ENCODE peak calls at places on chromosomes 16 and 17, in four cellular contexts. B is lower lobe of right lung, U is tibial artery, J is RWPE1. C is an unnamed sample.

GRCh38 chr16:50731130-50731988 is 10.5 kb upstream of the CYLD start:
- DNase-seq in J (no peak), B (no peak), U (peak; percentile 54), C (no peak)

GRCh38 chr17:49031965-49032928 is 35.1 kb downstream of the IGF2BP1 start:
- DNase-seq in B (no peak), J (peak; percentile 85), U (no peak), C (no peak)

GRCh38 chr16:78288915-78289314 is 189.5 kb downstream of the WWOX start:
- DNase-seq in U (peak; percentile 71), J (no peak), B (no peak), C (no peak)

GRCh38 chr17:40361063-40361924 is 3.2 kb downstream of the GJD3 start:
- DNase-seq in B (no peak), J (no peak), U (no peak), C (no peak)

GRCh38 chr17:17269926-17270773 is 10.9 kb downstream of the COPS3 start:
- DNase-seq in U (no peak), J (no peak), B (no peak), C (no peak)

GRCh38 chr17:31459716-31460115 is 68.2 kb downstream of the RAB11FIP4 start:
- DNase-seq in J (no peak), B (no peak), U (no peak), C (no peak)

GRCh38 chr17:47004906-47005305 is 25.9 kb upstream of the RPRML start:
- DNase-seq in B (no peak), J (no peak), U (no peak), C (no peak)

GRCh38 chr16:12763517-12763916 is 40.2 kb downstream of the CPPED1 start:
- DNase-seq in B (no peak), J (no peak), U (no peak), C (no peak)

GRCh38 chr16:84650062-84650991 is 2.0 kb downstream of the KLHL36 start:
- DNase-seq in J (peak; percentile 37), U (no peak), B (no peak), C (no peak)

GRCh38 chr17:4625181-4625601 is 16.3 kb downstream of the ALOX15 start:
- DNase-seq in U (no peak), J (no peak), B (no peak), C (no peak)

GRCh38 chr16:89764711-89765201 is 43.4 kb downstream of the ZNF276 start:
- DNase-seq in U (peak; percentile 76), J (no peak), B (peak; percentile 77), C (no peak)

GRCh38 chr16:53183442-53183841 is 128.7 kb downstream of the CHD9 start:
- DNase-seq in U (no peak), B (no peak), J (no peak), C (no peak)

GRCh38 chr16:51641191-51641765 is 490.2 kb upstream of the SALL1 start:
- DNase-seq in B (no peak), J (no peak), U (no peak), C (no peak)

GRCh38 chr17:82524540-82524939 is 5.0 kb downstream of the FOXK2 start:
- DNase-seq in B (no peak), U (no peak), J (no peak), C (no peak)

GRCh38 chr17:29115906-29116651 is 64.1 kb downstream of the MYO18A start:
- DNase-seq in U (no peak), J (peak; percentile 64), B (no peak), C (no peak)

DNA sequence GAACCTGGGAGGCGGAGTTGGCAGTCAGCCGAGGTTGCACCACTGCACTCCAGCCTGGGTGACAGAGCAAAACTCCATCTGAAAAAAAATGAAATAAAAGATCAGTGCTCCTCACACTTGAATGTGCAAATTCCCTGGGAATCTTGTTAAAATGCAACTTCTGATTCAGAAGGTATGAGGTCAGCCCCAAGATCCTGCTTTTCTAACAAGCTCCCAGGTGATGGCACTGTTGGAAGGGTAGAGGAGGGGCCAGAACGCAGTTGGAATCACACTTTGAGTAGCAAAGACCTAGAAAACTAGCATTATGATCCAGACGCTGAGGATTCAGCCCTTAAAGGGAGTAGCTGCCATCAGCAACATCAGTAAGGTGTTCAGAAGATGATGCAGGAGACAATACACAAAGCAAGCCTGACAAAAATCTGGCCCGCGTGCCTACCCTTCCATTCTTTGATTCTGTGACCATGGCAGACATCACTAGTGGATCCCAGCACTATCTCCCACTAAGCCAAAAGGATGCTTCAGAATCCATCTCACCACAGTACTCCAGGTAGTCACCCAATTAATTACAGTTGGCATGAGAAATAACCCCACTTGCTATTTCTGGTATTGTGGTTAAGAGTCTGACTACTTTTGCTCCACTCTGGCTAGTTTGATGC is 33.1 kb upstream of the MEIOC start:
- DNase-seq in B (no peak), J (no peak), U (no peak), C (no peak)
- TF ChIP-seq CTCF in B (no peak), J (no peak), U (no peak), C (no peak)

GRCh38 chr16:746637-747036 is 5.8 kb upstream of the CIAO3 start:
- DNase-seq in J (no peak), U (no peak), B (no peak), C (no peak)

GRCh38 chr16:743794-744500 is 3.1 kb upstream of the CIAO3 start:
- DNase-seq in U (no peak), B (no peak), J (no peak), C (no peak)

GRCh38 chr16:749010-749409 is 8.2 kb upstream of the CIAO3 start:
- DNase-seq in B (no peak), J (no peak), U (no peak), C (no peak)

GRCh38 chr16:747978-748746 is 7.4 kb upstream of the CIAO3 start:
- DNase-seq in B (no peak), J (no peak), U (no peak), C (no peak)

GRCh38 chr16:745739-746138 is 4.9 kb upstream of the CIAO3 start:
- DNase-seq in J (no peak), B (no peak), U (no peak), C (no peak)
- TF ChIP-seq CTCF in J (peak; percentile 52), B (peak; percentile 38), U (no peak), C (no peak)

DNA sequence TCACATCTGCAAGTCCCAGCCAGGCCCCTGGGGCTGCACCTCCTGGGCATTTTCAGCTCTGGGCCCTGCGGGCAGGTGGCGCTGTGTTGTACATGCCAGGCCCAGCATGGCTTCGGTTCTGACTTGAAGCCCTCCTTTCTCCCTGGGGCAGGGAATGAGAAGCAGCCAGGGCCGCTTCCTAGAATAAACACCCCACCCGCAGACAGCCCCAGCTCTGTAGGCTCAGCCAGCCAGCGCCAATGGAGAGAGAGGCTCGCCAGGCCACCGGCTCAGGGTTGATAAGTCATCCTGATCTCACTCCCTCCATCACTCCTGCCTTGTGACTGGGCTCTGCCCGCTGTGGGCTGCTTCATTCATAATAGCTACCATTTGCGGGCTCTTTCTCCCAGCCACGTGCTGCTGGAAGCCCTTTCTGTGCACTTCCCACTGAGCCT is 6.0 kb upstream of the GLIS2 start:
- DNase-seq in U (peak; percentile 87), J (no peak), B (peak; percentile 81), C (no peak)
- TF ChIP-seq CTCF in U (peak; percentile 51), J (peak; percentile 66), B (peak; percentile 74), C (no peak)

GRCh38 chr17:50303051-50303450 is 28.8 kb downstream of the TMEM92 start:
- DNase-seq in J (no peak), U (no peak), B (no peak), C (no peak)
- TF ChIP-seq CTCF in J (no peak), U (no peak), B (no peak), C (no peak)

GRCh38 chr17:77142689-77143088 is 1.9 kb downstream of the SEC14L1 start:
- DNase-seq in J (no peak), B (no peak), U (no peak), C (no peak)
- TF ChIP-seq CTCF in J (no peak), B (no peak), U (no peak), C (no peak)

GRCh38 chr16:85825326-85825725 is 25.8 kb downstream of the COX4I1 start:
- DNase-seq in J (no peak), U (no peak), B (peak; percentile 28), C (no peak)
- TF ChIP-seq CTCF in J (no peak), U (no peak), B (no peak), C (no peak)

GRCh38 chr17:8141741-8142140 is 10.5 kb downstream of the PER1 start:
- DNase-seq in B (peak; percentile 48), U (no peak), J (no peak), C (no peak)
- TF ChIP-seq CTCF in B (no peak), U (no peak), J (no peak), C (no peak)

GRCh38 chr17:22512506-22512905 is 820.2 kb downstream of the KCNJ18 start:
- DNase-seq in B (no peak), J (no peak), U (no peak), C (no peak)

GRCh38 chr17:22512057-22512456 is 819.7 kb downstream of the KCNJ18 start:
- DNase-seq in U (no peak), B (no peak), J (no peak), C (no peak)

GRCh38 chr17:22511431-22511830 is 819.1 kb downstream of the KCNJ18 start:
- DNase-seq in U (no peak), J (no peak), B (no peak), C (no peak)

GRCh38 chr17:22514315-22514714 is 822.0 kb downstream of the KCNJ18 start:
- DNase-seq in B (no peak), U (no peak), J (no peak), C (no peak)

DNA sequence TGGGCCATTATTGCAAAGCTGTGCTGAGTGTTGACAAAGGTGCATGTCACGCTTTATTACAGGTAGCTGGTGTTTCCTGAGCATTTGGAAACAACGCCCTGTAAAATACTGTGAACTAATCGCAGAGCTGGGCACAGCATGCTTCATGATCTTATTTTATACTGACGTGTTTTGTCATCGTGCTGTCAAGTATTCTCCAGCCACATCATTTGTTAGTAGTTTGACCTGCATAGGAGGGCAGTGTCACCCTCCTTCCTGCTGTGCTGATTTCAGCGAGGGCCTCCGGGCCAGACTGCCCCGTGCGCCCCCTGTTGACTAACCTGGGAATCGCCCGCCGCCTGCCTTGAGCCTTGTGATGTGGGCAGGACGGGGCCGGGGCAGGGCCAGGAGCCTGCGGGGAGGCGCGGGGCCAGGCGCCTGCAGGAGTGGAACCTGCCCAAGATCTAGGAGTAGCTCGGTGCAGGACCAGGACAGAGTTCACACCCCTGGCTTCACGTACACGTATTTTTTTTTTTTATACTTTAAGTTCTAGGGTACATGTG is 820.7 kb downstream of the KCNJ18 start:
- DNase-seq in J (no peak), U (no peak), B (no peak), C (no peak)
- TF ChIP-seq CTCF in J (no peak), U (no peak), B (no peak), C (no peak)

C was measured in omental fat pad.